ENCODE peak calls at places on chromosomes 6 and 20, in four cellular contexts. Y is K562, E is HepG2, Q is H1. N is an unnamed sample.

GRCh38 chr20:47727170-47727880 is 58.0 kb downstream of the SULF2 start:
- DNase-seq in Y (no peak), E (no peak), Q (no peak), N (no peak)

GRCh38 chr20:61754976-61755778 is 310.5 kb downstream of the TAF4 start:
- DNase-seq in Y (no peak), E (no peak), Q (no peak), N (no peak)

GRCh38 chr6:18595774-18596528 is 208.8 kb downstream of the RNF144B start:
- DNase-seq in Y (peak; percentile 75), E (peak; percentile 43), Q (peak; percentile 47), N (peak; percentile 56)

GRCh38 chr6:53547166-53547814 is 2.4 kb upstream of the GCLC start:
- DNase-seq in Y (no peak), E (no peak), Q (no peak), N (no peak)

GRCh38 chr6:44505751-44506150 is 118.2 kb downstream of the CDC5L start:
- DNase-seq in Y (no peak), E (no peak), Q (no peak), N (no peak)

GRCh38 chr6:29603456-29603855 is 18.5 kb downstream of the OR2H2 start:
- DNase-seq in Y (no peak), E (no peak), Q (no peak), N (no peak)

GRCh38 chr6:13573669-13574110 is 711 bp upstream of the SIRT5 start:
- DNase-seq in Y (peak; percentile 26), E (peak; percentile 29), Q (no peak), N (peak; percentile 25)

GRCh38 chr20:38032585-38033329 is 499 bp downstream of the TTI1 start:
- DNase-seq in Y (no peak), E (peak; percentile 35), Q (no peak), N (no peak)

GRCh38 chr6:39602590-39603319 is 122.5 kb downstream of the KIF6 start:
- DNase-seq in Y (no peak), E (no peak), Q (no peak), N (no peak)

GRCh38 chr6:34195726-34196115 is 41.0 kb upstream of the HMGA1 start:
- DNase-seq in Y (peak; percentile 19), E (no peak), Q (no peak), N (no peak)

GRCh38 chr6:33990061-33990541 is 155.8 kb downstream of the GRM4 start:
- DNase-seq in Y (no peak), E (no peak), Q (no peak), N (no peak)

GRCh38 chr6:112562348-112563220 is 215.5 kb downstream of the RFPL4B start:
- DNase-seq in Y (no peak), E (no peak), Q (no peak), N (no peak)

GRCh38 chr6:95249176-95249575 is 328.2 kb upstream of the MANEA start:
- DNase-seq in Y (no peak), E (no peak), Q (no peak), N (no peak)

DNA sequence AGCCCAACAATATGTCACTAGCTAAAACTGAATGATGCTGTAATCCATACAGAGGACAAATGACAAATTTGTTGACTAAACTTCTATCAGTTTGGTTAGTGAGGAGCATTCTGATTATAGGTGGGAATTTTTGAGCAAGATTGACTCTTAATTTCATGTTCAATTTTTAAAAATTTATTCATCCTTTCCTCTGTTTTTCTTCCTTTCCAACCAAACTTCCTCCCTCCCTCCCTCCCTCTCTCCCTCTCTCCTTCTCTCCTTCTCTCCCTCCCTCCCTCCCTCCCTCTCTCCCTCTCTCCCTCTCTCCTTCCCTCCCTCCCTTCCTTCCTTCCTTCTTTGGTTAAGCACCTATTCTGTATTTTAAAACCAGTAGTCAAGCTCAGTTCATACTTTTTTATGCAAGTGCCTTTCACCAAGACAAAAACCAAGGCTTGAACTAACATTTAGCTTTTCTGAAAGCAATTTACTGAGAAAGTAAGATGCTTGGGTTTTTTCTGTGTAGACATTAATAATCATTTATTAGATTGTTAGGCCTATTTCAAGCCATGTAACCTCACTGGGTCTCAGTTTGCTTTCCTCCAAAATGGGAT is 112.3 kb downstream of the TSHZ2 start:
- DNase-seq in Y (no peak), E (no peak), Q (no peak), N (no peak)
- TF ChIP-seq CEBPB in Y (no peak), E (no peak), Q (no peak), N (no peak)

DNA sequence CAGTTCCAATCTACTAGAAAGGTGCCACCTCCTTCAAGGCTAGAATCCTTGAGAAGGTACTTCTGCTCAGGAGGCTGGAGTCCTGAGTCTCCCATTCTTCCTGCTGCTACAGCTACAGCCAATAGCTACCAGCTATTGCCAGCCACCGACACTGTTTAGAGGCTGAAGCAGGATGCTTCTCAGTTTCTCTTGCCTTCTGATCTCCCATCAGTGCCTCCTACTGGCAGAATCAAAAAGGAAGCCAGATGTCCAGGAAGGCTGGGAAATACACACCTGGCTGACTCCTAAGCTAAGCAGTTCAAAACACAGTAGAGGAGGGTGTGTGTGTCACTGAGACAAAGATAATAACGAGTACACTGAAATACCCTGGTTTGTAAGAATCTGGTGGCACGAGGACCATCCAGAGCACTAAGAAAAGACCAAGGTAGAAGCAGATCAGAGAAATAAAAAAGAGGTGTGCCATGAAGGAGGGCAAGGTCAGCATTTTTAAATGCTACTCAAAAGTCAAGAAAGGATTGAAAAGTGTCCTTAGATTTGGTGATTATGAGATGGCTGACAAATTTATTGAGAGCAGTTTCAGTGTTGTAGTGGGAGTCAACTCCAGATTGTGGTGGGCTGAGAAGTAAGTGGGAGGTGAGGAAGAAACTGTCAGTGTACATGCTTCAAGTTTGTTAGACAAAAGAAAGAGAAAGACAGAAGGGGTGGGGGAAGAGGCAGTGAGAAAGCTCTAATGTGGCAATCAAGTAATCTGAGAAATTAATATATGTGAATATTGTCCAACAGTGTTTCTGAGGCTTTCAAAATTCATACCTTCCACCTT is 2.3 kb upstream of the HLA-DMA start:
- DNase-seq in Y (peak; percentile 36), E (peak; percentile 39), Q (no peak), N (peak; percentile 54)
- TF ChIP-seq CHD2 in Y (no peak), E (no peak), Q (no peak), N (no peak)

GRCh38 chr6:100880149-100880900 is 804 bp downstream of the ASCC3 start:
- DNase-seq in Y (no peak), E (peak; percentile 20), Q (no peak), N (no peak)

GRCh38 chr6:100883347-100883746 is 2.2 kb upstream of the ASCC3 start:
- DNase-seq in Y (no peak), E (no peak), Q (no peak), N (no peak)

GRCh38 chr6:100881707-100882040 is 545 bp upstream of the ASCC3 start:
- DNase-seq in Y (no peak), E (no peak), Q (no peak), N (no peak)

GRCh38 chr6:100879317-100879716 is 1.8 kb downstream of the ASCC3 start:
- DNase-seq in Y (no peak), E (no peak), Q (no peak), N (no peak)

DNA sequence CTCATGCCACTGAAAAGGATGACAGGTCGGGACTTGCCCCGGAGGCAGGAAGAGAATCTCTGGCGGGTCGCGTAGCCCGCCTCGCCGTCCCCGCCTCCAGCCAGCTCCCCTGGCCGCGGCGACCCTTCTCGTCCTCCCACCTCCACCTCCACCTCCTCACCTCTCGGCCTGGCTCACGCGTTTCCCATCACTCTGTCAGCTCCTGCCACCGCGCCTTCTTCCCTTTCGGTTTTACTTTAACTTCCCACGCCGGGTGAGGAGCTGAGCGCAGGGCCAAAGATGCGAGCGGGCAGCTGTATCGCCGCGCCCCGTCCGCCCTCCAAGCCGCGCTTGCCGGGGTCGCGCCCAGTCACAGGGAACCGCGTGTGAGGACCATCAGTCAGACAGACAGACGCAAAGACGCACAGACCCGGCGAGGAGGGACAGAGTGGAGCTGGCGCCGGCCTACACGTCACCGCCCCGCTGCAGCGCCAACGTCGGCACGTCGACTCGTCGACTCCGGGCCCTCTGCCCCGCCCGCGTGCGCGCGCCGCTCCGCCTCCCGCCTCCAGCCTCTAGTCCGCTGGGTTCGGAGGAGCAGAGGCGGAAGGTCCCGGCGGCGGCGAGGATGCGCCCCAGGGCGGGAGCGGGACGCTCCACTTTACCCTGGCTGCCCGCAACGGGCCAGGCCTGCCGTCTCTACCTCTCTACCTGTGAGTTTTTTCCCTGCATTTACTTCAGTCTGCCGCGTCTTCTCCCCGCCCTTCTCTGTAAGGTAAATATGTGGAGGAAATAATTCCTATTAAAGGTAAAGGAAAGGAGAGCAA is at the start of gene ASCC3:
- DNase-seq in Y (peak; percentile 85), E (peak; percentile 78), Q (peak; percentile 73), N (peak; percentile 53)
- TF ChIP-seq PHF8 in Y (peak; percentile 93), E (peak; percentile 95), Q (peak; percentile 77), N (peak; percentile 62)

DNA sequence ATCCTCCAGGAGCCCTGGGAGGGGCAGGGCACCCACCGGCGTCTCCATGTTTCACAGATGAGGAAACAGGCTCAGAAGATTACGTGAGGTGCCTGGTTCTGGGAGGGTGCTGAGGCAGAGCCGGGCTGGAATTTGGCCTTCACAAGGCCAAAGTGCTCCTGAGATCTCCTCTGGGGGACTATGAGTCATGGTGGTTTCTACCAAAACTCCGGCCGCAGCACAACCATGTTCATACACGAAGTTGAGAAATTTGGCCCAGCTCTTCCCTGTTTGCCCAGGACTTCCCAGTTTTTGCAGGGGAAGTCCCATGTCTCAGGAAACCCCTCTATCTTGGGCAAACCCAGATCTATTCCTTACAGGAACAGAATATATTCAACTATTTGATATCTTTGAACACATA is 172.9 kb upstream of the CDYL start:
- DNase-seq in Y (no peak), E (no peak), Q (no peak), N (no peak)
- TF ChIP-seq CEBPB in Y (no peak), E (no peak), Q (no peak), N (no peak)

N was measured in A549.